ENCODE peak calls at places on chromosomes 4 and X, in seven cellular contexts. Q, R, Z, K, P, J and E are unnamed samples.

GRCh38 chr4:7158991-7159390 is 33.3 kb upstream of the SORCS2 start:
- DNase-seq in Z (no peak), R (no peak), J (no peak), K (no peak), P (no peak), Q (no peak), E (no peak)

GRCh38 chr4:109027016-109027500 is 264.2 kb upstream of the ETNPPL start:
- DNase-seq in K (no peak), J (peak), R (no peak), Z (no peak), Q (no peak), P (no peak), E (no peak)

GRCh38 chrX:96387801-96388200 is 296.8 kb upstream of the DIAPH2 start:
- DNase-seq in P (no peak), J (no peak), Q (no peak), R (no peak), Z (no peak), K (no peak), E (no peak)

GRCh38 chrX:35919536-35920309 is at the start of gene CFAP47:
- DNase-seq in J (no peak), P (no peak), Z (peak), K (peak), R (no peak), Q (no peak), E (no peak)

GRCh38 chr4:33825685-33826084 is 2418.6 kb downstream of the ARAP2 start:
- DNase-seq in Q (no peak), R (no peak), J (no peak), K (no peak), Z (no peak), P (no peak), E (no peak)

GRCh38 chr4:62644372-62644771 is 1444.2 kb downstream of the ADGRL3 start:
- DNase-seq in J (no peak), Z (peak), R (no peak), Q (peak), P (no peak), K (peak), E (no peak)

GRCh38 chrX:123835661-123836371 is 24.0 kb upstream of the XIAP start:
- DNase-seq in R (peak), K (peak), P (no peak), Q (peak), Z (no peak), J (peak), E (peak)

GRCh38 chr4:7932333-7932732 is 7.3 kb downstream of the AFAP1 start:
- DNase-seq in Z (no peak), P (no peak), R (no peak), J (peak), Q (no peak), K (no peak), E (no peak)

GRCh38 chr4:1470816-1471442 is 64.7 kb upstream of the NKX1-1 start:
- DNase-seq in Z (no peak), J (no peak), P (no peak), Q (no peak), R (no peak), K (no peak), E (no peak)

GRCh38 chrX:1391370-1391706 is 575 bp downstream of the SLC25A6 start:
- DNase-seq in J (no peak), K (no peak), Z (peak), P (no peak), Q (no peak), R (no peak), E (no peak)

GRCh38 chrX:103687696-103688191 is 1.2 kb upstream of the MORF4L2 start:
- DNase-seq in K (peak), R (peak), Z (peak), Q (peak), J (peak), P (peak), E (peak)

GRCh38 chr4:157674699-157675098 is 454.2 kb downstream of the GRIA2 start:
- DNase-seq in P (no peak), J (no peak), R (no peak), Q (no peak), Z (no peak), K (no peak), E (no peak)

GRCh38 chr4:118557298-118557851 is 127.8 kb upstream of the METTL14 start:
- DNase-seq in K (peak), Q (peak), J (no peak), R (peak), P (no peak), Z (no peak), E (no peak)

GRCh38 chr4:150010525-150011126 is 67.6 kb upstream of the DCLK2 start:
- DNase-seq in Q (peak), Z (peak), K (peak), P (peak), J (peak), R (peak), E (no peak)

GRCh38 chrX:66633541-66633940 is 5.3 kb downstream of the EDA2R start:
- DNase-seq in P (no peak), Z (no peak), Q (peak), K (peak), J (no peak), R (peak), E (no peak)

GRCh38 chr4:37567781-37568180 is 118.4 kb downstream of the RELL1 start:
- DNase-seq in J (no peak), P (no peak), Q (peak), Z (no peak), K (no peak), R (no peak), E (no peak)

GRCh38 chrX:50747471-50747900 is 66.5 kb downstream of the SHROOM4 start:
- DNase-seq in K (no peak), P (no peak), J (peak), R (peak), Z (peak), Q (no peak), E (no peak)

GRCh38 chr4:3832536-3833220 is 66.5 kb downstream of the ADRA2C start:
- DNase-seq in Z (no peak), J (no peak), R (no peak), Q (no peak), P (no peak), K (no peak), E (no peak)

GRCh38 chr4:47471591-47471990 is 8.1 kb upstream of the COMMD8 start:
- DNase-seq in P (no peak), R (no peak), Q (no peak), Z (no peak), K (no peak), J (no peak), E (no peak)

GRCh38 chr4:26732356-26732755 is 128.3 kb upstream of the STIM2 start:
- DNase-seq in Z (no peak), R (no peak), J (no peak), Q (no peak), P (no peak), K (no peak), E (no peak)

GRCh38 chr4:81040175-81040659 is 9.7 kb downstream of the BMP3 start:
- DNase-seq in R (peak), P (peak), Q (peak), Z (peak), K (peak), J (peak), E (no peak)

GRCh38 chr4:70734971-70735370 is 13.2 kb downstream of the RUFY3 start:
- DNase-seq in Q (no peak), J (peak), Z (no peak), R (peak), K (no peak), P (no peak), E (no peak)

GRCh38 chr4:14196141-14196540 is 568.6 kb upstream of the BOD1L1 start:
- DNase-seq in J (peak), K (peak), Z (peak), Q (peak), P (peak), R (peak), E (no peak)

GRCh38 chrX:133171962-133172708 is 46.0 kb downstream of the TFDP3 start:
- DNase-seq in K (peak), Z (peak), J (peak), Q (peak), R (peak), P (no peak), E (no peak)

GRCh38 chr4:189659302-189659701 is 281.4 kb upstream of the FRG1 start:
- DNase-seq in J (no peak), Q (no peak), K (no peak), Z (no peak), R (no peak), P (no peak), E (no peak)

GRCh38 chr4:129641179-129641578 is 545.2 kb downstream of the C4orf33 start:
- DNase-seq in J (peak), R (peak), Q (peak), K (peak), P (peak), Z (peak), E (peak)

GRCh38 chrX:136662976-136663375 is 15.0 kb downstream of the CD40LG start:
- DNase-seq in P (no peak), Q (no peak), K (no peak), Z (no peak), R (no peak), J (no peak), E (no peak)

GRCh38 chr4:128484896-128485295 is 197.3 kb upstream of the PGRMC2 start:
- DNase-seq in R (no peak), K (no peak), P (no peak), Z (no peak), Q (no peak), J (no peak), E (no peak)

GRCh38 chrX:18377802-18378201 is 23.3 kb upstream of the SCML2 start:
- DNase-seq in J (peak), Q (peak), K (peak), Z (peak), P (peak), R (peak), E (peak)

GRCh38 chr4:181688886-181689285 is 554.3 kb upstream of the TENM3 start:
- DNase-seq in R (no peak), Q (no peak), J (no peak), K (no peak), P (no peak), Z (no peak), E (no peak)

GRCh38 chr4:3827616-3828492 is 61.7 kb downstream of the ADRA2C start:
- DNase-seq in Q (peak), K (peak), P (peak), Z (no peak), R (peak), J (peak), E (no peak)